ENCODE peak calls at places on chromosomes 7 and 10, in four cellular contexts. G is GM12878, Q is K562, H is HepG2. Z is an unnamed sample.
A peak's percentile ranks its signal among the peaks of the same experiment; 100 is the strongest.

GRCh38 chr10:48555310-48556042 is 49.4 kb downstream of the ARHGAP22 start:
- DNase-seq in Q (no peak), H (no peak), G (no peak), Z (no peak)

GRCh38 chr7:92768501-92769360 is 67.6 kb downstream of the CDK6 start:
- DNase-seq in H (no peak), G (peak; percentile 49), Q (no peak), Z (no peak)

GRCh38 chr7:106425017-106425719 is 140.4 kb upstream of the NAMPT start:
- DNase-seq in G (peak; percentile 93), Q (peak; percentile 38), H (no peak), Z (no peak)

GRCh38 chr7:47470567-47471357 is 111.1 kb downstream of the TNS3 start:
- DNase-seq in G (no peak), H (peak; percentile 95), Q (no peak), Z (no peak)

GRCh38 chr10:72063703-72064391 is 24.5 kb downstream of the SPOCK2 start:
- DNase-seq in G (no peak), Q (peak; percentile 31), H (no peak), Z (no peak)

GRCh38 chr10:21424511-21424910 is 101.0 kb downstream of the SKIDA1 start:
- DNase-seq in Q (no peak), H (no peak), G (no peak), Z (no peak)

GRCh38 chr7:84529480-84530205 is 335.1 kb upstream of the SEMA3A start:
- DNase-seq in H (no peak), Q (no peak), G (no peak), Z (peak; percentile 16)

GRCh38 chr7:48289661-48290060 is 118.4 kb downstream of the ABCA13 start:
- DNase-seq in H (no peak), Q (no peak), G (no peak), Z (no peak)

GRCh38 chr7:15544050-15544449 is 17.8 kb downstream of the AGMO start:
- DNase-seq in H (no peak), G (no peak), Q (no peak), Z (no peak)

GRCh38 chr10:79021331-79021907 is 47.3 kb upstream of the ZMIZ1 start:
- DNase-seq in G (no peak), H (no peak), Q (no peak), Z (no peak)

GRCh38 chr10:58791137-58791536 is 278.5 kb downstream of the BICC1 start:
- DNase-seq in Q (no peak), H (no peak), G (no peak), Z (no peak)

GRCh38 chr7:138784692-138785091 is 13.1 kb upstream of the TMEM213 start:
- DNase-seq in H (no peak), Q (no peak), G (no peak), Z (no peak)

GRCh38 chr7:93889261-93889660 is 1.3 kb downstream of the TFPI2 start:
- DNase-seq in G (no peak), H (no peak), Q (no peak), Z (no peak)

GRCh38 chr7:77627307-77627671 is 69.0 kb upstream of the RSBN1L start:
- DNase-seq in H (no peak), G (no peak), Q (no peak), Z (no peak)

GRCh38 chr7:105352018-105352612 is 36.6 kb downstream of the SRPK2 start:
- DNase-seq in H (no peak), G (peak; percentile 93), Q (no peak), Z (no peak)

GRCh38 chr7:155983176-155983815 is 171.0 kb upstream of the SHH start:
- DNase-seq in H (no peak), Q (no peak), G (no peak), Z (no peak)

GRCh38 chr10:22475857-22476600 is 130.7 kb downstream of the SPAG6 start:
- DNase-seq in H (no peak), Q (no peak), G (no peak), Z (no peak)

GRCh38 chr7:112071856-112072255 is 134.3 kb downstream of the DOCK4 start:
- DNase-seq in Q (no peak), G (no peak), H (no peak), Z (no peak)

GRCh38 chr7:80127412-80128150 is 7.0 kb upstream of the GNAI1 start:
- DNase-seq in Q (no peak), G (no peak), H (peak; percentile 37), Z (no peak)

GRCh38 chr10:107616463-107617131 is 452.1 kb upstream of the SORCS1 start:
- DNase-seq in G (no peak), Q (no peak), H (no peak), Z (no peak)

GRCh38 chr10:14302035-14302434 is 28.7 kb downstream of the FRMD4A start:
- DNase-seq in Q (peak; percentile 2), H (no peak), G (no peak), Z (peak; percentile 30)

GRCh38 chr7:124032369-124033092 is at the start of gene TMEM229A:
- DNase-seq in G (no peak), H (no peak), Q (no peak), Z (peak; percentile 55)

GRCh38 chr10:129740532-129741279 is 223.4 kb downstream of the EBF3 start:
- DNase-seq in G (no peak), Q (no peak), H (no peak), Z (no peak)

GRCh38 chr7:90345548-90346319 is 782 bp upstream of the GTPBP10 start:
- DNase-seq in G (no peak), Q (peak; percentile 68), H (peak; percentile 18), Z (no peak)

GRCh38 chr10:122112625-122113160 is 123.7 kb downstream of the TACC2 start:
- DNase-seq in H (peak; percentile 77), G (no peak), Q (peak; percentile 31), Z (peak; percentile 82)

GRCh38 chr7:37285701-37286475 is 162.8 kb downstream of the ELMO1 start:
- DNase-seq in Q (no peak), H (no peak), G (no peak), Z (no peak)

GRCh38 chr7:129855234-129855673 is 97.5 kb downstream of the UBE2H start:
- DNase-seq in H (no peak), Q (no peak), G (no peak), Z (no peak)

GRCh38 chr7:151040616-151041375 is 7.5 kb upstream of the ASIC3 start:
- DNase-seq in G (no peak), H (no peak), Q (no peak), Z (no peak)

GRCh38 chr10:128036746-128037542 is 89.3 kb downstream of the MKI67 start:
- DNase-seq in H (no peak), Q (no peak), G (no peak), Z (no peak)

GRCh38 chr10:122422266-122422980 is 32.0 kb upstream of the ARMS2 start:
- DNase-seq in Q (no peak), G (no peak), H (no peak), Z (no peak)

DNA sequence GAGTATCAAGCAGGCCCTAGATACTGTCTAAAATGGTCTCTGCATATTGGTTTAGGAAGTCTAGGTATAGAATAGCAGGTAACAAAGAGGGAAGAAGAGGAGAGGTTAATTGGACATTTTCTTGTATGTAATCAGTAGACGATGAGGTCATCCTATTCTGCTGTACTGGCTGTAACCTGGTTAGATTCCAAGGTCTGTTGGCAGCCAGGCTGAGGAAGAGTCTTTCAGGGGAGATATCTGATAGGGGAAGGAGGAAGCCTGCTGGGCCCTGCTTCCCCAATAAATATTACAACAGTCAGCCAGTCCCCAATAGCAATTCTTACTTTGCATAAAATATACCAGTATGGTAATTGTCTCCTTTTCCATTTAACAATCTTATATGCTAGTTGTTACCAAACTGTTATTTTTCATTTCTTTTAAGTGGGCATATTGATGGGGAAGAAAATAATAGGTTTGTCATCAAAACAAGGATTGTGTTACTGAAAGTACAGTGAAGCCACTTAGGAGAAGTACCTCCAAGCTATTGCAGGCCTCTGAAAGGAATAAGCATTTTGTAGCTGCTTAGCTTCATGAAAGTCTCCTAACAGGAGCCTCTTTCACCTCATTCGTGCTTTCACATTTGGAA is 186.4 kb downstream of the LRRC4 start:
- DNase-seq in Q (peak; percentile 62), H (no peak), G (no peak), Z (peak; percentile 7)
- TF ChIP-seq TARDBP in Q (no peak), H (no peak), G (no peak), Z (no peak)

GRCh38 chr7:25758559-25758958 is 393.4 kb upstream of the NFE2L3 start:
- DNase-seq in G (no peak), Q (no peak), H (no peak), Z (no peak)

GRCh38 chr7:25763461-25763860 is 388.5 kb upstream of the NFE2L3 start:
- DNase-seq in Q (no peak), H (no peak), G (no peak), Z (no peak)

GRCh38 chr7:25762511-25763119 is 389.4 kb upstream of the NFE2L3 start:
- DNase-seq in H (no peak), G (no peak), Q (no peak), Z (no peak)

GRCh38 chr7:25759281-25759680 is 392.7 kb upstream of the NFE2L3 start:
- DNase-seq in Q (no peak), G (no peak), H (no peak), Z (no peak)

GRCh38 chr7:25759748-25760147 is 392.2 kb upstream of the NFE2L3 start:
- DNase-seq in H (no peak), Q (no peak), G (no peak), Z (no peak)
- TF ChIP-seq TARDBP in H (no peak), Q (no peak), G (no peak), Z (no peak)

DNA sequence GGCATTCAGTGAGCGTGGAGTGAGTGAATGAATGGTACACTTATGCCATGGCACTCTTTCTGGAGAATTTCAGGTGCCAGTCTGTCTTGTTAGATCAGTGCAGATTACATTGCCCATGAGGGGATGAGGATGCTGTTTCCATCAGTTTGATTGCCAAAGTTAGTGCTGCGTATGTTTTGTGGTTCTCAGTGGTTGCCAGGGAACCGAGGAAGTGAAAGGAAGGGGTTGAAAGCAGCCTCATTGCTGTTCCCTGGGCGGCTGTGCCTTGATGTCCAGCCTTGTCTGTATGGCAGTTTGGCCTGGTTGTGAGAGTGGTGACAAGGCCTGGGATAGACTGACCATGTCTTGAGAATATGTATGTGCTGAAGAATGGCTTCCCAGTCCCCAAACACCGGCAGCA is 30.2 kb downstream of the WBP1L start:
- DNase-seq in H (no peak), Q (no peak), G (no peak), Z (no peak)
- TF ChIP-seq TARDBP in H (no peak), Q (no peak), G (no peak), Z (no peak)

GRCh38 chr7:52958621-52959140 is 76.8 kb upstream of the POM121L12 start:
- DNase-seq in Q (no peak), H (no peak), G (no peak), Z (no peak)
- TF ChIP-seq TARDBP in Q (no peak), H (no peak), G (no peak), Z (no peak)

DNA sequence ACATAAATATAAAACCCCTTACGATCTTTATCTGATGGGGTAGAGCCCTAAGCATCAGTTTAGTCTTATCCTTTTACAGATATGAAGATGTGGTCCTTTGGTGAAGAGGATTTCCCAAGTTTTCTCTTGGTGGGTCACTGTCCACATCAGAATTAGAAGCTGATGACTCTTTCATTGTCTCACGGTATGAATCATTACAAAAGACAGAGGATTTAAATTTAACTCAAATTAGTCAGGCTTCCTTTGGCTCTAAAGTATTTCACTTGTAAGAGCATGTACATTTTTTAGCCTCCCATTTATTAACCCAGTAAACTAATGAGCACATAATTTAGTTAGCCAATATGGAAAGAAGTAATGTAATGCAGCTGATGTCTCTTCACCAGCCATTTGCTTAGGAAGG is 49.9 kb upstream of the TMEM26 start:
- DNase-seq in Q (no peak), G (no peak), H (no peak), Z (no peak)
- TF ChIP-seq TARDBP in Q (no peak), G (no peak), H (no peak), Z (no peak)